ENCODE peak calls at places on chromosomes 12 and 14, in four cellular contexts. T, M, U and V are unnamed samples.

GRCh38 chr12:107386569-107386968 is 293.2 kb upstream of the CRY1 start:
- DNase-seq in T (no peak), M (no peak), U (no peak), V (no peak)

GRCh38 chr12:20628999-20629398 is 66.1 kb upstream of the SLCO1C1 start:
- DNase-seq in T (no peak), M (no peak), U (no peak), V (no peak)

GRCh38 chr14:33254876-33255275 is 316.2 kb downstream of the NPAS3 start:
- DNase-seq in T (no peak), M (no peak), U (no peak), V (no peak)

GRCh38 chr12:91863702-91864101 is 281.9 kb downstream of the BTG1 start:
- DNase-seq in T (no peak), M (no peak), U (no peak), V (no peak)

GRCh38 chr12:6603095-6603567 is 4.0 kb downstream of the CHD4 start:
- DNase-seq in T (no peak), M (peak; percentile 30), U (no peak), V (no peak)

GRCh38 chr12:53004582-53004981 is 1.7 kb upstream of the EIF4B start:
- DNase-seq in T (no peak), M (no peak), U (no peak), V (no peak)

GRCh38 chr14:31286456-31287293 is 79.1 kb upstream of the HECTD1 start:
- DNase-seq in T (no peak), M (no peak), U (peak; percentile 12), V (no peak)

GRCh38 chr14:48304729-48305128 is 629.3 kb upstream of the MDGA2 start:
- DNase-seq in T (no peak), M (no peak), U (no peak), V (no peak)

GRCh38 chr12:127923501-127923900 is 343.5 kb upstream of the TMEM132C start:
- DNase-seq in T (no peak), M (no peak), U (no peak), V (no peak)

GRCh38 chr12:78402366-78403134 is 462.0 kb upstream of the SYT1 start:
- DNase-seq in T (no peak), M (no peak), U (no peak), V (no peak)

GRCh38 chr14:52473557-52473956 is 78.7 kb downstream of the TXNDC16 start:
- DNase-seq in T (no peak), M (no peak), U (no peak), V (peak; percentile 21)

GRCh38 chr14:70955543-70956480 is 48.6 kb downstream of the PCNX1 start:
- DNase-seq in T (no peak), M (no peak), U (no peak), V (peak; percentile 35)

GRCh38 chr12:4664111-4664510 is 15.2 kb downstream of the NDUFA9 start:
- DNase-seq in T (peak; percentile 42), M (no peak), U (no peak), V (peak; percentile 86)

GRCh38 chr12:132178801-132179401 is 34.6 kb downstream of the NOC4L start:
- DNase-seq in T (no peak), M (no peak), U (no peak), V (no peak)

GRCh38 chr14:33297565-33297964 is 358.9 kb downstream of the NPAS3 start:
- DNase-seq in T (no peak), M (no peak), U (no peak), V (no peak)

GRCh38 chr12:851343-851742 is 98.2 kb downstream of the RAD52 start:
- DNase-seq in T (no peak), M (no peak), U (no peak), V (no peak)

GRCh38 chr12:12901158-12901791 is 9.9 kb downstream of the GPRC5A start:
- DNase-seq in T (peak; percentile 93), M (peak; percentile 84), U (no peak), V (peak; percentile 94)

GRCh38 chr12:6852651-6853354 is 853 bp downstream of the USP5 start:
- DNase-seq in T (no peak), M (peak; percentile 55), U (peak; percentile 58), V (peak; percentile 78)

GRCh38 chr14:31950760-31951637 is 126.1 kb upstream of the ARHGAP5 start:
- DNase-seq in T (no peak), M (peak; percentile 76), U (no peak), V (peak; percentile 40)

GRCh38 chr12:128258866-128259555 is 8.0 kb upstream of the TMEM132C start:
- DNase-seq in T (no peak), M (no peak), U (no peak), V (no peak)